ENCODE peak calls at places on chromosomes 1 and 21, in five cellular contexts. P is cardiac muscle cell, I is aorta, R is body of pancreas, Q is A549. Y is an unnamed sample.

GRCh38 chr1:53135735-53136114 is 6.7 kb downstream of the SLC1A7 start:
- DNase-seq in P (no peak), I (no peak), R (no peak), Q (peak), Y (no peak)

GRCh38 chr1:181112071-181112929 is 23.8 kb downstream of the IER5 start:
- DNase-seq in P (no peak), I (peak), R (peak), Q (peak), Y (peak)

GRCh38 chr1:44655609-44656008 is 18.7 kb downstream of the TMEM53 start:
- DNase-seq in P (peak), I (peak), R (peak), Q (peak), Y (no peak)

GRCh38 chr1:235724716-235725115 is 75.1 kb upstream of the GNG4 start:
- DNase-seq in P (no peak), I (no peak), R (no peak), Q (no peak), Y (no peak)

GRCh38 chr1:151907363-151908139 is 1.8 kb downstream of the THEM4 start:
- DNase-seq in P (no peak), I (no peak), R (no peak), Q (peak), Y (no peak)

GRCh38 chr1:37945743-37946702 is 830 bp downstream of the INPP5B start:
- DNase-seq in P (no peak), I (peak), R (peak), Q (peak), Y (no peak)

GRCh38 chr1:60280256-60280655 is 206.7 kb upstream of the C1orf87 start:
- DNase-seq in P (no peak), I (no peak), R (peak), Q (no peak), Y (no peak)

GRCh38 chr1:74343191-74343590 is 108.0 kb downstream of the TNNI3K start:
- DNase-seq in P (no peak), I (peak), R (peak), Q (no peak), Y (no peak)

GRCh38 chr1:20410555-20410954 is 75.5 kb downstream of the CAMK2N1 start:
- DNase-seq in P (no peak), I (no peak), R (no peak), Q (no peak), Y (no peak)

GRCh38 chr1:171610385-171610784 is 11.7 kb upstream of the MYOCOS start:
- DNase-seq in P (no peak), I (no peak), R (no peak), Q (no peak), Y (no peak)

GRCh38 chr1:114668784-114669561 is 876 bp downstream of the DENND2C start:
- DNase-seq in P (no peak), I (no peak), R (peak), Q (no peak), Y (no peak)

GRCh38 chr1:205430631-205431305 is 8.9 kb upstream of the LEMD1 start:
- DNase-seq in P (peak), I (peak), R (peak), Q (peak), Y (no peak)

GRCh38 chr21:33761104-33762036 is 119.1 kb downstream of the ITSN1 start:
- DNase-seq in P (peak), I (no peak), R (peak), Q (peak), Y (no peak)

GRCh38 chr1:116581323-116581885 is 10.6 kb upstream of the CD58 start:
- DNase-seq in P (no peak), I (no peak), R (no peak), Q (no peak), Y (no peak)

GRCh38 chr1:79667848-79668696 is 661.5 kb upstream of the ADGRL4 start:
- DNase-seq in P (no peak), I (no peak), R (no peak), Q (no peak), Y (no peak)

GRCh38 chr1:201485184-201485774 is 16.3 kb upstream of the PHLDA3 start:
- DNase-seq in P (no peak), I (no peak), R (no peak), Q (no peak), Y (no peak)

GRCh38 chr1:172024516-172024915 is 183.2 kb downstream of the DNM3 start:
- DNase-seq in P (no peak), I (no peak), R (no peak), Q (no peak), Y (no peak)

GRCh38 chr1:92623187-92623778 is 136.6 kb upstream of the GFI1 start:
- DNase-seq in P (no peak), I (no peak), R (no peak), Q (peak), Y (no peak)

GRCh38 chr1:224980181-224980580 is 50.7 kb downstream of the DNAH14 start:
- DNase-seq in P (no peak), I (no peak), R (no peak), Q (no peak), Y (no peak)

GRCh38 chr1:215140135-215140534 is 57.6 kb downstream of the KCNK2 start:
- DNase-seq in P (no peak), I (no peak), R (no peak), Q (no peak), Y (no peak)

GRCh38 chr1:47688631-47689296 is 250.9 kb downstream of the FOXD2 start:
- DNase-seq in P (no peak), I (peak), R (no peak), Q (no peak), Y (peak)

GRCh38 chr1:116873680-116874271 is 35.9 kb upstream of the PTGFRN start:
- DNase-seq in P (no peak), I (no peak), R (no peak), Q (no peak), Y (no peak)

GRCh38 chr1:211932581-211933010 is 102.0 kb upstream of the LPGAT1 start:
- DNase-seq in P (peak), I (no peak), R (no peak), Q (no peak), Y (no peak)

GRCh38 chr1:245592083-245592460 is 437.3 kb downstream of the KIF26B start:
- DNase-seq in P (no peak), I (no peak), R (no peak), Q (no peak), Y (no peak)

GRCh38 chr1:183125279-183125999 is 60.6 kb upstream of the LAMC2 start:
- DNase-seq in P (no peak), I (no peak), R (no peak), Q (no peak), Y (no peak)

GRCh38 chr1:207882692-207883091 is 28.2 kb downstream of the CD34 start:
- DNase-seq in P (no peak), I (no peak), R (no peak), Q (no peak), Y (no peak)

GRCh38 chr1:109185990-109186703 is 27.6 kb upstream of the SARS1 start:
- DNase-seq in P (no peak), I (no peak), R (no peak), Q (no peak), Y (no peak)

GRCh38 chr1:43007377-43008105 is 48.9 kb upstream of the SLC2A1 start:
- DNase-seq in P (peak), I (no peak), R (peak), Q (no peak), Y (no peak)

DNA sequence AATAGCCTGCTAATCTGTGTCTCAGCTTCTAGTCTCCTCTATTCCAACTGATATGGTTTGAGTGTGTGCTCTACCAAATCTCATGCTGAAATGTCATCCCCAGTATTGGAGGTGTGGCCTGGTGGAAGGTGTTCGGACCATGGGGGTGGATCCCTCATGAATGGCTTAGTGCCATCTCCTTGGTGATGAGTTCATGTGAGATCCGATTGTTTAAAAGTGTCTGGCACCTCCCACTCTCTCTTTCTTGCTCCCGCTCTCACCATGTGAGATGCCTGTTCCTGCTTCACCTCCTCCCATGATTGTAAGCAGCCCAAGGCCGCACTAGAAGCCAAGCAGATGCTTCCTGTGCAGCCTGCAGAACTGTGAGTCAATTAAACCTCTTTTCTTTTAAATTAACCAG is 73.5 kb upstream of the CAMK1G start:
- DNase-seq in P (no peak), I (no peak), R (no peak), Q (no peak), Y (no peak)
- H3K4me3 ChIP-seq in P (no peak), I (no peak), R (no peak), Q (no peak), Y (no peak)

GRCh38 chr1:169529068-169529642 is 43.4 kb upstream of the SLC19A2 start:
- DNase-seq in P (no peak), I (no peak), R (peak), Q (no peak), Y (no peak)
- H3K4me3 ChIP-seq in P (no peak), I (no peak), R (no peak), Q (no peak), Y (no peak)

DNA sequence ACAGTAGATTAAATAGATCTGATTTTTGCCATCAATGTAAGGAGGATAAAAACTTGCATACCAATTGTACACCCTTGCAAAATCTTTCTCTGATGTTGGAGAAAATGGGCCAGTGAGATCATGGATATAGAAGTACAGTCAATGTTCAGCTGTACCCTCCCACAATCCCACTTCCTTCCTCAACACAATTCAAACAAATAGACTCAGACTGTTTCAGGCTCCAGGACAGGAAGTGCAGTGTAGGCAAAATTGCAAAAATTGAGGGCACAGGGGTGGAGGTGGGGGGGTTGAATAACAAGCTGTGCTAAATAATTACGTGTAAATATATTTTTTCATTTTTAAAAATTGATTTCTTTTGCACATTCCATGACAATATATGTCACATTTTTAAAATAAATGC is 3.9 kb upstream of the IFI44 start:
- DNase-seq in P (no peak), I (no peak), R (no peak), Q (no peak), Y (no peak)
- H3K4me3 ChIP-seq in P (no peak), I (no peak), R (no peak), Q (no peak), Y (no peak)

DNA sequence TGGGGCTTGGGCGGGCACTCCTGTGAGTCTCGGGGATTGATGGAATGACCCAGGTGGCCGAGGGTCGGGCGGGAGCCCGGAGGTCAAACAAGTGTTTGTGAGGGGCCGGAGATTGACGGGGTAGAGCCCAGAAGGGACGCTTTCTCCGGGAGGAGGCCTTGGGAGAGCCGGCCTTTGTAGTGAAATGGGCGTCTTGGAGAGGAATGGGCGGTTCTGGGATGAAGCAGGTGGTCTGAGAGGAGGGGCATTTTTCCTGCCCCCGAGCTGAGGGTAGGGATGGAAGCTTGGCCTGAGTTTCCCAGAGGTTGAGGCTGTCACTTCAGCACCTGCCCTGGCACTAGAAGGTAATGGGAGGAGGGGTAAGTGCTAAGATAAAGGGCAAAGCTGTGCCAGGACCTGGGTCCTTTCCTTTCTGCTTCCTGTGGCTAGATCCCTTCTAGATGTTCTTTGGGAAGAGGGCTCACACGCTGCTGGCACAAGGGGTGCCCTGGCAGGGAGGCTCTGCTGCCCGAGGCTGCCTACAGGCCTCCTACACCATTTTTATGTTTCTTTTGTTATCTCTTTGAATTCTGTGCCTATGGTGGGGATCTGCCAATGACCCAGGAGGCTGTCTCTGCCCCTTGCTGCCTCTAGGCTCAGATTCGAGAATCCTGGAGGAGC is 56.1 kb downstream of the NDUFS5 start:
- DNase-seq in P (no peak), I (no peak), R (no peak), Q (no peak), Y (no peak)
- H3K4me3 ChIP-seq in P (peak), I (peak), R (no peak), Q (peak), Y (peak)

DNA sequence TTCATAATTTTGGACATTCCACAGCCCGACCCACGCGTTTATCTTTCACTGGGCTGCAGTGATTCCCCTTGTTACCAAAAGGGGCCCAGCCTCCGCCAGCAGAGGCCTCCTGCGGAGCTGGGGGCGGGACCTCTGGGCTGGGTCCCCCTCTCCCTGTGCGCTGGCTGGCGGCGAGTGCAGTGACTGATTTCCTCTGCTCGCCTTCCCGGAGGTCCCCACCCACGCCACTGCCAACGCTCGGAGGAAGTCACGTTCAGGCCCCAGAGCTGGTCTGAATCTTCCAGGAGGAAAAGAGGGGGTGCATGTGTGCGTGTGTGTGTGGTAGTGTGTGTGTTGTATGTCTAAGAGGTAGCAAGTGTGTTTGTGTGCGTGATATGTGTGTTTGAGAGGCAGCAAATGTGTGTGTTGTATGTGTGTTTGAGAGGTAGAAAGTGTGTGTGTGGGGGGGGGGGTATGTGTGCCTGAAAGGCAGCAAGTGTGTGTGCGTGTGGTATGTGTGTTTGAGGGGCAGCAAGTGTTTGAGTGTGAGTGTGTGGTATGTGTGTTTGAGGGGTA is 35.0 kb upstream of the JAK1 start:
- DNase-seq in P (peak), I (peak), R (peak), Q (no peak), Y (no peak)
- H3K4me3 ChIP-seq in P (no peak), I (no peak), R (no peak), Q (no peak), Y (no peak)

Y was measured in RWPE2.